ENCODE peak calls at places on chromosomes 11 and 22, in five cellular contexts. A is ureter; T is stimulated activated CD4-positive, alpha-beta T cell treated with anti-CD3 and anti-CD28 coated beads, Interleukin-12 subunit alpha, Interleukin-12 subunit beta, amount 100 ng/mL, for 4 hours; O is mammary epithelial cell; E is stimulated activated CD8-positive, alpha-beta memory T cell treated with anti-CD3 and anti-CD28 coated beads, Interleukin-4, amount 100 ng/mL, for 1 hour. M is an unnamed sample.

GRCh38 chr22:45452565-45453449 is 39.3 kb downstream of the RIBC2 start:
- DNase-seq in A (no peak), T (no peak), O (no peak), E (no peak), M (no peak)

GRCh38 chr11:24755260-24755839 is 258.5 kb downstream of the LUZP2 start:
- DNase-seq in A (no peak), T (no peak), O (no peak), E (no peak), M (no peak)

GRCh38 chr22:19873960-19874306 is 19.3 kb upstream of the GNB1L start:
- DNase-seq in A (no peak), T (no peak), O (no peak), E (no peak), M (no peak)

GRCh38 chr11:17979770-17980371 is 33.0 kb downstream of the SERGEF start:
- DNase-seq in A (no peak), T (no peak), O (no peak), E (peak), M (peak)

GRCh38 chr11:35943761-35944502 is at the start of gene LDLRAD3:
- DNase-seq in A (peak), T (peak), O (peak), E (peak), M (peak)

GRCh38 chr11:34613462-34614183 is 7.3 kb upstream of the EHF start:
- DNase-seq in A (no peak), T (no peak), O (no peak), E (no peak), M (no peak)

GRCh38 chr22:20239951-20240773 is 28.0 kb downstream of the RTN4R start:
- DNase-seq in A (no peak), T (no peak), O (no peak), E (no peak), M (no peak)

GRCh38 chr11:130527648-130528300 is 79.3 kb downstream of the ADAMTS15 start:
- DNase-seq in A (no peak), T (no peak), O (no peak), E (no peak), M (no peak)

GRCh38 chr11:33636104-33636503 is 64.5 kb downstream of the C11orf91 start:
- DNase-seq in A (no peak), T (no peak), O (peak), E (no peak), M (no peak)

GRCh38 chr22:38835888-38836301 is 7.9 kb downstream of the NPTXR start:
- DNase-seq in A (no peak), T (no peak), O (peak), E (no peak), M (no peak)

GRCh38 chr11:12144306-12145174 is 34.1 kb downstream of the MICAL2 start:
- DNase-seq in A (no peak), T (no peak), O (no peak), E (no peak), M (no peak)

GRCh38 chr11:93542753-93543246 is 391 bp downstream of the SMCO4 start:
- DNase-seq in A (no peak), T (no peak), O (no peak), E (no peak), M (no peak)

GRCh38 chr11:121524233-121524631 is 71.5 kb upstream of the SORL1-AS1 start:
- DNase-seq in A (no peak), T (no peak), O (no peak), E (no peak), M (no peak)

GRCh38 chr11:88886796-88887195 is 179.0 kb downstream of the GRM5 start:
- DNase-seq in A (no peak), T (no peak), O (peak), E (no peak), M (no peak)

GRCh38 chr11:65593518-65594414 is 1.8 kb downstream of the KCNK7 start:
- DNase-seq in A (no peak), T (no peak), O (no peak), E (no peak), M (no peak)

GRCh38 chr11:87583931-87584330 is 546.2 kb downstream of the TMEM135 start:
- DNase-seq in A (no peak), T (no peak), O (peak), E (no peak), M (no peak)

GRCh38 chr22:45602824-45603301 is 68.8 kb upstream of the ATXN10 start:
- DNase-seq in A (no peak), T (no peak), O (no peak), E (no peak), M (no peak)

GRCh38 chr11:12687740-12688139 is 13.5 kb downstream of the TEAD1 start:
- DNase-seq in A (no peak), T (no peak), O (no peak), E (no peak), M (peak)

GRCh38 chr22:47260551-47260950 is 498.1 kb downstream of the TBC1D22A start:
- DNase-seq in A (no peak), T (no peak), O (no peak), E (no peak), M (no peak)

GRCh38 chr11:67432655-67433349 is 4.5 kb downstream of the RPS6KB2 start:
- DNase-seq in A (no peak), T (no peak), O (no peak), E (no peak), M (no peak)

GRCh38 chr11:45041556-45041955 is 90.9 kb upstream of the TP53I11 start:
- DNase-seq in A (no peak), T (no peak), O (no peak), E (no peak), M (no peak)

GRCh38 chr11:73258104-73258684 is 13.9 kb upstream of the P2RY6 start:
- DNase-seq in A (no peak), T (no peak), O (no peak), E (no peak), M (no peak)

GRCh38 chr11:105609341-105609781 is 512 bp upstream of the GRIA4 start:
- DNase-seq in A (no peak), T (no peak), O (peak), E (no peak), M (no peak)

GRCh38 chr22:43180670-43181069 is 6.3 kb downstream of the TTLL12 start:
- DNase-seq in A (no peak), T (no peak), O (no peak), E (no peak), M (no peak)

GRCh38 chr11:18321991-18322711 is at the start of the genes GTF2H1 and HPS5:
- DNase-seq in A (peak), T (peak), O (peak), E (peak), M (peak)

GRCh38 chr11:66684635-66685034 is 6.9 kb upstream of the RBM4B start:
- DNase-seq in A (no peak), T (no peak), O (no peak), E (no peak), M (no peak)

GRCh38 chr11:64767344-64768299 is 7.8 kb upstream of the PYGM start:
- DNase-seq in A (peak), T (peak), O (no peak), E (peak), M (peak)

GRCh38 chr22:50302041-50302541 is 5.4 kb downstream of the PLXNB2 start:
- DNase-seq in A (no peak), T (no peak), O (peak), E (no peak), M (no peak)

GRCh38 chr11:66818231-66818955 is 24.8 kb upstream of the RCE1 start:
- DNase-seq in A (no peak), T (no peak), O (no peak), E (no peak), M (no peak)

GRCh38 chr11:47028530-47029093 is 92.1 kb downstream of the CSTPP1 start:
- DNase-seq in A (no peak), T (no peak), O (no peak), E (no peak), M (no peak)

GRCh38 chr11:17343907-17344306 is 7.7 kb upstream of the NCR3LG1 start:
- DNase-seq in A (no peak), T (no peak), O (peak), E (no peak), M (no peak)

GRCh38 chr11:27972432-27973170 is 135.4 kb downstream of the KIF18A start:
- DNase-seq in A (no peak), T (no peak), O (no peak), E (no peak), M (no peak)

GRCh38 chr11:128689946-128690745 is 3.7 kb upstream of the FLI1 start:
- DNase-seq in A (no peak), T (no peak), O (no peak), E (no peak), M (no peak)

GRCh38 chr11:114563077-114563476 is 3.4 kb upstream of the NXPE1 start:
- DNase-seq in A (no peak), T (no peak), O (peak), E (no peak), M (no peak)